ENCODE peak calls at places on chromosomes 5 and 9, in seven cellular contexts. Z is AG04450, L is neural progenitor cell, X is B cell, Q is progenitor cell of endocrine pancreas, N is H9, F is GM12865. R is an unnamed sample.

GRCh38 chr9:127809562-127810377 is 7.1 kb downstream of the FPGS start:
- DNase-seq in L (peak), F (no peak), Q (peak), N (peak), X (peak), Z (no peak), R (no peak)

GRCh38 chr9:89247431-89248370 is 63.3 kb upstream of the CKS2 start:
- DNase-seq in Q (no peak), L (peak), F (no peak), Z (no peak), X (no peak), N (peak), R (no peak)

GRCh38 chr5:109907751-109908150 is 218.0 kb downstream of the MAN2A1 start:
- DNase-seq in X (no peak), F (no peak), Z (no peak), L (no peak), N (no peak), Q (no peak), R (no peak)

GRCh38 chr5:78569441-78569840 is 79.1 kb downstream of the LHFPL2 start:
- DNase-seq in F (no peak), X (no peak), Q (no peak), N (no peak), Z (peak), L (peak), R (peak)

GRCh38 chr9:101736723-101737122 is 1.7 kb downstream of the GRIN3A start:
- DNase-seq in Z (no peak), X (no peak), L (peak), Q (peak), N (peak), F (no peak), R (peak)

GRCh38 chr5:55708732-55709131 is 3.4 kb downstream of the SLC38A9 start:
- DNase-seq in Z (no peak), F (no peak), Q (no peak), L (no peak), X (no peak), N (no peak), R (no peak)

GRCh38 chr5:134145779-134146581 is 30.8 kb downstream of the SKP1 start:
- DNase-seq in N (peak), L (peak), X (peak), F (peak), Z (no peak), Q (peak), R (no peak)

GRCh38 chr5:72252574-72253155 is 67.4 kb downstream of the MRPS27 start:
- DNase-seq in F (no peak), Z (no peak), Q (no peak), L (no peak), X (no peak), N (no peak), R (no peak)

GRCh38 chr5:137752873-137753226 is 1.3 kb downstream of the HNRNPA0 start:
- DNase-seq in Q (no peak), F (no peak), Z (no peak), X (peak), N (peak), L (no peak), R (no peak)

GRCh38 chr5:18216016-18216415 is 581.8 kb downstream of the TAF11L14 start:
- DNase-seq in N (no peak), Z (no peak), Q (no peak), L (no peak), F (no peak), X (no peak), R (no peak)

GRCh38 chr5:63959177-63959982 is 2.9 kb downstream of the HTR1A start:
- DNase-seq in X (no peak), Q (peak), L (peak), F (no peak), N (peak), Z (no peak), R (peak)

GRCh38 chr5:159331099-159331973 is 1.0 kb upstream of the IL12B start:
- DNase-seq in X (peak), L (peak), Z (no peak), F (peak), N (peak), Q (peak), R (peak)

DNA sequence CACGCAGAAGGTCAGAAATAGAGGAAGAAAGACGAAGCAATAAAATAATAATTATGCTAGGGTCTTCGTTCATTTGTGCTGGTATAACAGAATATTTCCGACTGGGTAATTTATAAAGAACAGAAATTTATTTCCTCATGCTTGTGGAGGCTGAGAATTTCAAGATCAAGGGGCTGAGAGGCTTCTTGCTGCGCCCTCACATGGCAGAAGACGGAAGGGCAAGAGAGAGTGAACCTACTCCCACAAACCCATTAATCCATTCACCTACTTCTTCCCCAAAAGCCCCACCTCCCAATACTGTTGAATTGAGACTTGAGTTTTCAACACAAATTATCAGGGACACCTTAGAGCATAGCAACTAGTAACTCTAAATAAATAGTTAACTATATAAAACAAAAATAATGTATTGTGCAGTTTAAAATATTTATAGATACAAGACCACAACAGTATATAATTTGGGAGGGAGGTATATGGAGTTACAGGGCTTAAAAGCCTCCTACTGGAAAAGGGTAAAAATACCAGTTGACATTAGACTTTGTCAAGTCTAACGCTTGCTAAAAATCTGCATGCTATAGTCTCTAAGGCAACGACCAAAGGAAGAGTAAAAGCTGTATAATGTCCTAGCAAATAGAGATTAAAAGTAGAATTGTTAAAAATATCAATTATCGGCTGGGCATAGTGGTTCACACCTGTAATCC is 40.3 kb upstream of the NAA35 start:
- DNase-seq in Z (peak), L (peak), F (peak), X (no peak), Q (no peak), N (peak), R (no peak)
- TF ChIP-seq CTCF in Z (peak), L (peak), F (peak), X (peak), Q (peak), N (peak), R (peak)

GRCh38 chr9:8234286-8234819 is 434.8 kb upstream of the DMAC1 start:
- DNase-seq in Z (no peak), N (peak), X (no peak), Q (no peak), F (no peak), L (peak), R (no peak)
- TF ChIP-seq CTCF in Z (no peak), N (no peak), X (no peak), Q (no peak), F (no peak), L (no peak), R (no peak)

GRCh38 chr5:126544087-126544740 is 50.8 kb downstream of the ALDH7A1 start:
- DNase-seq in Q (no peak), Z (no peak), X (no peak), F (peak), N (peak), L (peak), R (no peak)
- TF ChIP-seq CTCF in Q (peak), Z (peak), X (peak), F (peak), N (peak), L (peak), R (no peak)

GRCh38 chr5:162603399-162603798 is 535.8 kb downstream of the GABRG2 start:
- DNase-seq in F (no peak), N (no peak), L (peak), Q (no peak), X (no peak), Z (no peak), R (no peak)

DNA sequence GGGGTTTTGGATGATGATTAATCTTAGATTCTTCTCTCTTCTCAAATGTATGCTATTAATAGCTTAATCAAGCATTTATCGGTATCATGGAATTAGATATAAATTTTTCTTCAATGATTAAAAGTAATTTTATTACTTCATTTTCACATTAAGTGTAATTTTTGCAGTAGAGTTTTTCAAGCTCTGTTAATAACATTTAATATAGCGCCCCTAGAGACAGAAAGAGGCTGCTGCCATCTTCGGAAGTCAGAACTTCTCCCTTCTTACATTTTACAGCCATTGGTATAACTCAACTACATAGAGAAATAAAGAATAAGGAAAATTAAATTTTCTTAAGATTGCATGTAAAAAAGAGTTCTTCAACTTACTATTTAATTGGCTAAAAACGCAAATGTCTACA is 540.3 kb downstream of the GABRG2 start:
- DNase-seq in L (no peak), N (no peak), Z (no peak), F (no peak), X (no peak), Q (no peak), R (no peak)
- TF ChIP-seq CTCF in L (peak), N (peak), Z (no peak), F (peak), X (no peak), Q (peak), R (no peak)

GRCh38 chr9:265209-265900 is 50.7 kb downstream of the DOCK8 start:
- DNase-seq in X (no peak), Z (no peak), N (no peak), F (no peak), Q (no peak), L (no peak), R (no peak)
- TF ChIP-seq CTCF in X (no peak), Z (no peak), N (no peak), F (no peak), Q (no peak), L (no peak), R (no peak)

GRCh38 chr5:14810941-14811573 is 60.5 kb downstream of the ANKH start:
- DNase-seq in Q (no peak), L (no peak), F (no peak), N (no peak), X (no peak), Z (no peak), R (no peak)
- TF ChIP-seq CTCF in Q (no peak), L (no peak), F (no peak), N (no peak), X (no peak), Z (no peak), R (no peak)

GRCh38 chr9:84296146-84296843 is 44.3 kb downstream of the SLC28A3 start:
- DNase-seq in Z (peak), N (no peak), X (no peak), F (peak), L (no peak), Q (no peak), R (no peak)

GRCh38 chr9:84300271-84300670 is 40.3 kb downstream of the SLC28A3 start:
- DNase-seq in F (no peak), L (no peak), N (no peak), X (no peak), Q (no peak), Z (no peak), R (no peak)

GRCh38 chr9:84293001-84293798 is 47.4 kb downstream of the SLC28A3 start:
- DNase-seq in Q (no peak), N (no peak), X (no peak), F (peak), L (no peak), Z (no peak), R (no peak)

GRCh38 chr9:84297162-84297821 is 43.3 kb downstream of the SLC28A3 start:
- DNase-seq in N (no peak), F (no peak), X (no peak), Q (no peak), L (no peak), Z (peak), R (no peak)

DNA sequence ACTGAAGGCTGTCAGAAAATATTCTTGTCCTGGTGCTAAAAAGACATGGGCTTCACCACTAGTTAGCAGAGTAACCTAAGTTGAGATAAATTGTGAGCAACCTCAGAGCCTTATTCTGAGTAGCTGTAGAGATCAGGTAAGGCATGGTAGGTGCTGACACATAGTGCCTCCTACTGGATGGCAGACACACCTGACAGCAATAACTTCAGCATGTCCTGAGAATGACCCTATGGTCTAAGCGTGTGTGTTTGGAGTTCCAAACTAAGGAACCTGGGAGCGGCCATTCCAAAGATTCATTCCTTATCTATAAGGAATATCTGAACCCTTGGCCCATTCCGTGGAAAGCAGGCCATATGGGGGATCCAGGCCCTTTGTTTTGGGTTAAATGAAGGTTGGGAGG is 46.0 kb downstream of the SLC28A3 start:
- DNase-seq in Z (no peak), X (no peak), N (peak), F (peak), Q (no peak), L (peak), R (no peak)
- TF ChIP-seq CTCF in Z (no peak), X (no peak), N (peak), F (peak), Q (peak), L (peak), R (no peak)

GRCh38 chr5:79702606-79703380 is 13.2 kb downstream of the CMYA5 start:
- DNase-seq in N (peak), X (no peak), Z (no peak), F (peak), Q (no peak), L (peak), R (peak)
- TF ChIP-seq CTCF in N (peak), X (peak), Z (peak), F (peak), Q (peak), L (peak), R (peak)